ENCODE peak calls at places on chromosomes 1 and 21, in six cellular contexts. V is activated naive CD4-positive, alpha-beta T cell treated with anti-CD3 and anti-CD28 coated beads for 36 hours; U is T-helper 9 cell; W is skeletal muscle cell; O is fibroblast of pulmonary artery; L is activated CD8-positive, alpha-beta memory T cell treated with anti-CD3 and anti-CD28 coated beads for 1 hour. E is an unnamed sample.

GRCh38 chr21:10430007-10430406 is 91.4 kb upstream of the TPTE start:
- DNase-seq in L (no peak), O (no peak), V (no peak), W (no peak), U (no peak), E (no peak)

GRCh38 chr1:156727914-156728598 is at the start of gene METTL25B:
- DNase-seq in W (no peak), U (peak; percentile 61), V (peak; percentile 82), L (peak; percentile 50), O (peak; percentile 80), E (no peak)

GRCh38 chr1:92482665-92483441 is 3.9 kb downstream of the GFI1 start:
- DNase-seq in V (peak; percentile 67), L (peak; percentile 22), U (peak; percentile 25), O (no peak), W (no peak), E (no peak)

GRCh38 chr21:26147535-26147934 is 23.0 kb downstream of the APP start:
- DNase-seq in W (no peak), L (no peak), U (no peak), V (no peak), O (no peak), E (no peak)

GRCh38 chr1:199272690-199273089 is 633.9 kb downstream of the PTPRC start:
- DNase-seq in V (no peak), W (peak; percentile 81), O (peak; percentile 94), U (no peak), L (no peak), E (no peak)

GRCh38 chr1:179856286-179856685 is 21.3 kb downstream of the TOR1AIP2 start:
- DNase-seq in V (no peak), W (no peak), O (no peak), L (no peak), U (no peak), E (no peak)

GRCh38 chr1:17669866-17670451 is 85.2 kb upstream of the ACTL8 start:
- DNase-seq in O (no peak), U (no peak), V (no peak), L (no peak), W (no peak), E (no peak)

GRCh38 chr1:237048803-237049202 is 6.8 kb downstream of the RYR2 start:
- DNase-seq in V (no peak), L (no peak), O (no peak), W (no peak), U (no peak), E (no peak)

GRCh38 chr1:230114245-230114651 is 47.2 kb downstream of the GALNT2 start:
- DNase-seq in U (no peak), L (no peak), W (peak; percentile 79), V (no peak), O (peak; percentile 82), E (no peak)

GRCh38 chr1:44154665-44155064 is 13.2 kb upstream of the KLF18 start:
- DNase-seq in L (no peak), W (no peak), V (no peak), U (no peak), O (no peak), E (no peak)

GRCh38 chr1:208004851-208005250 is 93.9 kb upstream of the CD34 start:
- DNase-seq in O (peak; percentile 24), U (no peak), W (peak; percentile 62), L (no peak), V (no peak), E (no peak)

E was measured in central memory CD8-positive, alpha-beta T cell.